ENCODE peak calls at places on chromosome 5, in six cellular contexts. W, K, N, Q, Y and M are unnamed samples.

GRCh38 chr5:140882591-140882899 is 621 bp downstream of the PCDHA13 start:
- DNase-seq in W (no peak), K (no peak), N (no peak), Q (no peak), Y (peak; percentile 2), M (no peak)

GRCh38 chr5:32314658-32315057 is 1.9 kb upstream of the MTMR12 start:
- DNase-seq in W (no peak), K (no peak), N (no peak), Q (no peak), Y (no peak), M (no peak)

GRCh38 chr5:137051165-137051564 is 448.0 kb downstream of the SPOCK1 start:
- DNase-seq in W (no peak), K (no peak), N (no peak), Q (no peak), Y (peak; percentile 17), M (no peak)

GRCh38 chr5:112240011-112240410 is 179.1 kb downstream of the EPB41L4A start:
- DNase-seq in W (no peak), K (no peak), N (no peak), Q (no peak), Y (peak; percentile 2), M (no peak)

GRCh38 chr5:96058084-96058483 is 96.4 kb upstream of the ELL2 start:
- DNase-seq in W (no peak), K (no peak), N (no peak), Q (no peak), Y (no peak), M (peak; percentile 9)

GRCh38 chr5:136058972-136059354 is 30.2 kb downstream of the TGFBI start:
- DNase-seq in W (no peak), K (no peak), N (no peak), Q (no peak), Y (no peak), M (no peak)

GRCh38 chr5:37248387-37248969 is 698 bp downstream of the CPLANE1 start:
- DNase-seq in W (peak; percentile 47), K (peak; percentile 13), N (no peak), Q (no peak), Y (peak; percentile 43), M (no peak)

GRCh38 chr5:120446068-120446492 is 18.0 kb upstream of the PRR16 start:
- DNase-seq in W (no peak), K (no peak), N (no peak), Q (no peak), Y (peak; percentile 95), M (no peak)

GRCh38 chr5:141402553-141403328 is at the start of gene PCDHGA9:
- DNase-seq in W (no peak), K (peak; percentile 45), N (no peak), Q (no peak), Y (peak; percentile 31), M (no peak)

GRCh38 chr5:158958048-158958994 is 141.4 kb downstream of the EBF1 start:
- DNase-seq in W (no peak), K (peak; percentile 56), N (no peak), Q (peak; percentile 71), Y (no peak), M (peak; percentile 74)

GRCh38 chr5:80619081-80619480 is 35.4 kb upstream of the MSH3 start:
- DNase-seq in W (no peak), K (no peak), N (no peak), Q (no peak), Y (peak; percentile 12), M (no peak)

GRCh38 chr5:1633605-1634336 is 110.0 kb upstream of the LPCAT1 start:
- DNase-seq in W (peak; percentile 89), K (peak; percentile 80), N (peak; percentile 71), Q (peak; percentile 65), Y (peak; percentile 27), M (peak; percentile 42)

GRCh38 chr5:99763021-99763814 is 772.0 kb upstream of the FAM174A start:
- DNase-seq in W (no peak), K (no peak), N (no peak), Q (no peak), Y (no peak), M (peak; percentile 1)

GRCh38 chr5:12672141-12672540 is 767.9 kb upstream of the CTNND2 start:
- DNase-seq in W (no peak), K (no peak), N (no peak), Q (no peak), Y (peak; percentile 51), M (no peak)

GRCh38 chr5:58259685-58260152 is 200.2 kb downstream of the PLK2 start:
- DNase-seq in W (no peak), K (no peak), N (no peak), Q (peak; percentile 16), Y (peak; percentile 99), M (peak; percentile 52)